ENCODE peak calls at places on chromosomes 2 and 18, in six cellular contexts. F is Calu3; Y is CD4-positive, alpha-beta T cell; T is astrocyte of the spinal cord; W is pancreas; I is A549. V is an unnamed sample.

GRCh38 chr2:88835726-88836125 is 144.3 kb downstream of the RPIA start:
- DNase-seq in F (no peak), Y (no peak), T (no peak), W (no peak), I (no peak), V (no peak)

GRCh38 chr18:56431551-56431950 is 206.8 kb downstream of the TXNL1 start:
- DNase-seq in F (peak; percentile 84), Y (no peak), T (peak; percentile 14), W (no peak), I (no peak), V (no peak)

GRCh38 chr18:64810354-64810753 is 661.5 kb upstream of the LINC00305 start:
- DNase-seq in F (no peak), Y (no peak), T (no peak), W (no peak), I (no peak), V (no peak)

GRCh38 chr2:215966951-215967350 is 46.4 kb downstream of the MREG start:
- DNase-seq in F (no peak), Y (no peak), T (no peak), W (no peak), I (no peak), V (no peak)

GRCh38 chr2:215384710-215385109 is 51.2 kb downstream of the FN1 start:
- DNase-seq in F (no peak), Y (no peak), T (no peak), W (no peak), I (no peak), V (no peak)

GRCh38 chr18:48782381-48782841 is 168.4 kb downstream of the SMAD7 start:
- DNase-seq in F (no peak), Y (no peak), T (no peak), W (peak; percentile 62), I (no peak), V (no peak)

GRCh38 chr18:49431563-49431962 is 28.9 kb downstream of the DYM start:
- DNase-seq in F (no peak), Y (no peak), T (no peak), W (no peak), I (no peak), V (no peak)

GRCh38 chr2:69755862-69756467 is 14.0 kb downstream of the ANXA4 start:
- DNase-seq in F (peak; percentile 81), Y (no peak), T (peak; percentile 55), W (no peak), I (peak; percentile 75), V (no peak)

GRCh38 chr2:152028182-152028862 is 70.5 kb downstream of the CACNB4 start:
- DNase-seq in F (no peak), Y (no peak), T (peak; percentile 35), W (no peak), I (no peak), V (no peak)

GRCh38 chr2:237482485-237482884 is 4.6 kb upstream of the MLPH start:
- DNase-seq in F (peak; percentile 45), Y (no peak), T (peak; percentile 26), W (peak; percentile 88), I (no peak), V (no peak)

GRCh38 chr2:71923887-71924533 is 223.7 kb downstream of the CYP26B1 start:
- DNase-seq in F (peak; percentile 77), Y (peak; percentile 27), T (peak; percentile 62), W (no peak), I (peak; percentile 77), V (peak; percentile 64)

GRCh38 chr18:57927511-57927910 is 116.5 kb upstream of the NEDD4L start:
- DNase-seq in F (no peak), Y (no peak), T (no peak), W (no peak), I (no peak), V (no peak)

GRCh38 chr2:185374878-185375277 is 363.7 kb upstream of the FSIP2 start:
- DNase-seq in F (no peak), Y (no peak), T (no peak), W (no peak), I (no peak), V (no peak)

GRCh38 chr2:136527560-136527959 is 237.8 kb upstream of the THSD7B start:
- DNase-seq in F (peak; percentile 25), Y (no peak), T (no peak), W (no peak), I (no peak), V (peak; percentile 9)

GRCh38 chr2:10410001-10410671 is 38.0 kb downstream of the ODC1 start:
- DNase-seq in F (no peak), Y (no peak), T (peak; percentile 44), W (no peak), I (no peak), V (peak; percentile 75)

GRCh38 chr2:130759906-130760753 is 4.8 kb downstream of the AMER3 start:
- DNase-seq in F (no peak), Y (no peak), T (no peak), W (peak; percentile 91), I (no peak), V (no peak)

GRCh38 chr2:194291104-194291503 is 1365.9 kb upstream of the SLC39A10 start:
- DNase-seq in F (no peak), Y (no peak), T (no peak), W (no peak), I (no peak), V (no peak)

GRCh38 chr2:176182671-176183070 is 5.8 kb upstream of the HOXD1 start:
- DNase-seq in F (no peak), Y (no peak), T (no peak), W (no peak), I (no peak), V (no peak)

GRCh38 chr2:46278952-46279351 is 18.3 kb upstream of the EPAS1 start:
- DNase-seq in F (no peak), Y (no peak), T (no peak), W (no peak), I (no peak), V (no peak)
- TF ChIP-seq CTCF in F (no peak), Y (no peak), T (no peak), W (no peak), I (no peak), V (no peak)

GRCh38 chr18:36662000-36662399 is 166.8 kb downstream of the TPGS2 start:
- DNase-seq in F (peak; percentile 6), Y (no peak), T (no peak), W (no peak), I (no peak), V (no peak)
- TF ChIP-seq CTCF in F (no peak), Y (no peak), T (peak; percentile 21), W (no peak), I (no peak), V (peak; percentile 42)

DNA sequence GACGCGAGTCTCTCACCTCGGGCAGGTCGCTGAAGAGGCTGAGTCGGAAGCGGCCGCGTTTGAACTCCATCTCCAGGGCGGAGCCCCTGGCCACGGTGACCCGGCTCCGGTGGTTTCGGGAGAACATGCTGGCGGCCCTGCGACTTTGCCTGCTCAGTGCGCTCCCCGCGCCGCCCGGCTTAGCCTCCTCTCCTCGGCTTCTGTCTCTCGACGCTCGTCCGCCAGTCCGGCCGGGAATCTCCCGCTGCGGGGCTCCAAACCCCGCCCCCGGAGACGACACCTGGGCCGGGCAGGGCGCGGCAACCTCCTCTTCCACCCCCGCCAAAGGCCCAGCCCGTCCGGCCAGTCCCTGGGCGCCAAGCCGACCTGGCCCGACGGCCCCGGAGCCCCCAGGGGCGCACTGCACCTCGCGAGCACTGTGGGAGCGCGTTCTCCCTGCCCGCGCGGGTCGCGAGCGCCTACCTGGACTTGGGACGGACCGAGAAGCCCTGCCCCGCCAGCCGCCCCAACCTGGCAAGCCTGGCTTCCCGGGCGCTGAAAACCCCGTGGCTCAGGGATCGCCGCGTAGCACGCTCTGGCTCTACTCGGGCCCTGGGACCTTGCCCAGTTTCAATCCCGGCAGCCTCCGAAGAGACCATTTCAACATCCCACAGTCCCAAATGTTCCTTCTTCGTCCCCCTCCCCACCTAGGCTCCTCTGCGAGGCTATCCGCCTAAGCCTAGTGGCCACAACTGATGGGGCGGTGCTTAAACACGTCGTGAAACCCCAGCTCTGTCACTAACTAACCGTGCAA is at the start of gene RTKN:
- DNase-seq in F (peak; percentile 89), Y (no peak), T (no peak), W (peak; percentile 91), I (no peak), V (peak; percentile 81)
- TF ChIP-seq CTCF in F (no peak), Y (no peak), T (no peak), W (no peak), I (no peak), V (no peak)

GRCh38 chr18:7224198-7224597 is 6.7 kb upstream of the LRRC30 start:
- DNase-seq in F (no peak), Y (no peak), T (no peak), W (no peak), I (no peak), V (no peak)

DNA sequence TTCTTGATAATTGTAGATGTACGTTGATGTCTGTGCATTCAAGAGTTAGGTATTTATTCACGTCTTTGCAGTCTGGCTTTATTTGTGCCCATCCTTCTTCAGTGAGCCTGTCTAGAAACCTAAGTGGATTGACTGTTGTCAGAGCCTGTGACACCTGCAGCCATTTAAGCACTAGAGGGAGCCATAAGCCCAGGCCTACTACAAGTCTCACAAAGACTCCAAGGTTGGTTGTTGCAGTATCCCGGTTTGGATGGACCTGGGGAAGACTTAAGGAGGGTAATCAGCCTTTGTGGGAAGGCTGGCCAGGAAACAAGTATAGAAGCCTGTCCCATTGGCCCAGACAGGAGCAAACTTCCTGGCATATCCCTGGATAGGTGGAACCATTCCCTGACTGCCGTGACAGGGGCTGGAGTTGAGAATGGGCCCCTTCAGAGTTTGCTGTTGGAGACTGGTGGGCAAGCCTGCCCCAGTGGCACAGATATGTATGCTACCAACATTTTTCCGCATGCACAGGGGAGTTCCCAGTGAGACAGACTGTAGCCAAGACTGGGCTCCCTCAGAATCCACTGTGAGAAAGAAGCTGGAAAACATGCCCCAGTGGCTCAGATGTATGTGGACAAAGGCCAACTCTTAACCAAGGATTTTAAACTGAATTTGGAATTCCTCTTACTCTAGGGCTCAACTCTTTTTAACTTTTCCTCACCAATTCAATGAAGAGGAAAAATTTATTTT is 9.3 kb upstream of the LRRC30 start:
- DNase-seq in F (peak; percentile 60), Y (no peak), T (peak; percentile 66), W (no peak), I (peak; percentile 26), V (peak; percentile 28)
- TF ChIP-seq CTCF in F (peak; percentile 79), Y (no peak), T (peak; percentile 91), W (peak; percentile 53), I (peak; percentile 74), V (peak; percentile 69)

GRCh38 chr2:21002814-21003192 is 41.1 kb downstream of the APOB start:
- DNase-seq in F (no peak), Y (no peak), T (no peak), W (no peak), I (no peak), V (no peak)
- TF ChIP-seq CTCF in F (no peak), Y (no peak), T (no peak), W (no peak), I (no peak), V (no peak)

GRCh38 chr2:195656859-195657633 is at the start of gene SLC39A10:
- DNase-seq in F (peak; percentile 94), Y (peak; percentile 98), T (peak; percentile 98), W (peak; percentile 99), I (peak; percentile 77), V (peak; percentile 91)
- TF ChIP-seq CTCF in F (no peak), Y (no peak), T (no peak), W (no peak), I (no peak), V (peak; percentile 26)